ENCODE peak calls at places on chromosomes 7 and 10, in six cellular contexts. G is neural progenitor cell; B is hepatocyte; E is transverse colon; F is testis; W is CD4-positive, alpha-beta T cell. Q is an unnamed sample.

GRCh38 chr7:112431803-112432202 is 18.5 kb upstream of the IFRD1 start:
- DNase-seq in F (no peak), B (no peak), E (no peak), G (no peak), W (no peak), Q (no peak)

GRCh38 chr7:44733708-44734481 is 14.8 kb upstream of the ZMIZ2 start:
- DNase-seq in B (no peak), W (no peak), F (no peak), E (no peak), G (no peak), Q (no peak)

GRCh38 chr10:44385423-44385725 is 477 bp upstream of the CXCL12 start:
- DNase-seq in W (no peak), B (no peak), G (peak; percentile 34), F (no peak), E (no peak), Q (no peak)

GRCh38 chr7:11294965-11295364 is 321.3 kb downstream of the PHF14 start:
- DNase-seq in F (no peak), W (no peak), B (no peak), E (no peak), G (no peak), Q (no peak)

GRCh38 chr10:121886997-121887622 is 40.7 kb downstream of the ATE1 start:
- DNase-seq in E (peak; percentile 55), W (peak; percentile 35), F (peak; percentile 54), B (peak; percentile 82), G (peak; percentile 82), Q (no peak)

GRCh38 chr10:110304394-110304779 is 333 bp downstream of the SMNDC1 start:
- DNase-seq in B (peak; percentile 68), W (no peak), E (no peak), G (peak; percentile 80), F (peak; percentile 41), Q (no peak)

GRCh38 chr7:96157856-96158255 is 164.0 kb downstream of the SLC25A13 start:
- DNase-seq in E (no peak), W (no peak), B (no peak), F (no peak), G (no peak), Q (no peak)

GRCh38 chr7:19112290-19113000 is 5.0 kb downstream of the TWIST1 start:
- DNase-seq in F (no peak), G (peak; percentile 63), E (no peak), B (no peak), W (no peak), Q (peak; percentile 43)

GRCh38 chr10:65496541-65496940 is 1429.3 kb upstream of the LRRTM3 start:
- DNase-seq in B (no peak), F (no peak), G (no peak), E (no peak), W (no peak), Q (no peak)

GRCh38 chr10:114519306-114519669 is 115.0 kb upstream of the AFAP1L2 start:
- DNase-seq in G (no peak), W (no peak), B (peak; percentile 41), E (peak; percentile 90), F (no peak), Q (no peak)

GRCh38 chr7:76049295-76049694 is 1.4 kb downstream of the MDH2 start:
- DNase-seq in W (no peak), B (no peak), G (no peak), F (no peak), E (no peak), Q (no peak)
- H3K27ac ChIP-seq in W (no peak overlapping the region), B (peak overlapping the region; percentile 99), G (no peak overlapping the region), F (no peak overlapping the region), E (peak overlapping the region; percentile 92), Q (no peak overlapping the region)

GRCh38 chr10:36109399-36110023 is 467.4 kb upstream of the FZD8 start:
- DNase-seq in B (no peak), E (no peak), F (no peak), W (no peak), G (no peak), Q (no peak)

GRCh38 chr10:36114141-36114540 is 472.0 kb upstream of the FZD8 start:
- DNase-seq in W (no peak), F (no peak), G (no peak), E (no peak), B (no peak), Q (no peak)

GRCh38 chr10:36114913-36115312 is 472.8 kb upstream of the FZD8 start:
- DNase-seq in W (no peak), B (peak; percentile 53), G (no peak), F (peak; percentile 28), E (no peak), Q (no peak)

GRCh38 chr10:36111676-36112075 is 469.6 kb upstream of the FZD8 start:
- DNase-seq in G (peak; percentile 14), W (no peak), F (no peak), B (no peak), E (no peak), Q (no peak)

DNA sequence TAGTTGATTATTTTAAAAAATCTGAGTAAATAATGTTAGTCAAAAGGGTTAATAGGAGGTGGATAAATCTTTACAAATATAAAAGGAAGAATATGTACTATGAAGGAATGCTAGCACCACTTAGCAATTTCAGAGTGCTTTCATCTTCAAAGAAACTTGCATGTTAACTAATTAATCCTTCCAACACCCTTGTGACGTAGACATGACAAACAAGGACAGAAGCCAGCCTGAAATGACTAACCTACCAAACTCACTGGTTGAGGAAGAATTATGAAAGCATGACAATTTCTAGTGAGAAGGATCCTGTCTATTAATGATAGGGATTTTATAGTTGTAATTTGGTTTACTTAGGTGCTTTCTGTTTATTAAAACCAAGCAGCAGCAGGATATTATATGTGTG is 468.0 kb upstream of the FZD8 start:
- DNase-seq in G (no peak), B (no peak), F (no peak), W (no peak), E (no peak), Q (no peak)
- H3K27ac ChIP-seq in G (no peak overlapping the region), B (peak overlapping the region; percentile 49), F (no peak overlapping the region), W (no peak overlapping the region), E (no peak overlapping the region), Q (no peak overlapping the region)

GRCh38 chr10:1194161-1194560 is 138.0 kb downstream of the WDR37 start:
- DNase-seq in E (no peak), F (no peak), W (no peak), B (no peak), G (no peak), Q (no peak)

GRCh38 chr10:1197384-1197783 is 141.2 kb downstream of the WDR37 start:
- DNase-seq in B (peak; percentile 45), W (no peak), G (no peak), E (peak; percentile 8), F (no peak), Q (no peak)

GRCh38 chr10:1195828-1196227 is 139.6 kb downstream of the WDR37 start:
- DNase-seq in G (peak; percentile 41), F (no peak), B (no peak), E (no peak), W (no peak), Q (no peak)

GRCh38 chr10:1198453-1199344 is 142.5 kb downstream of the WDR37 start:
- DNase-seq in W (no peak), F (no peak), G (peak; percentile 41), B (no peak), E (peak; percentile 40), Q (no peak)

DNA sequence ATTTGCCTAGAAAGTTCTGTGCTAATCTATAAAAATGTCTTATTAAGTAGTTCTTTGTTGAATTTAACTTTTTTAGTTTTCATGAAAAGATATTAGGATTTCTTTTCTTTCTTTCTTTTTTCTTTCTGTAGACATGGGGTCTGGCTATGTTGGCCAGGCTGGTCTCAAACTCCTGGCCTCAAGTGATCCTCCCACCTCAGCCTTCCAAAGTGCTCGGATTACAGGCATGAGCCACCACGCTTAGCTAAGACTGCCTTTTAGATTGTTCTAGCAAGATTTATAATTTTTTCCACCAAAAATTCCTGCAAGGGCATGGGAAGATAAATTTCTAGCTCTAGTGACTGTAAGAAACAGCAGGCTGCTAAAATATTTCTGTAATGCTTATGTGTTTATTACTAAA is 140.5 kb downstream of the WDR37 start:
- DNase-seq in E (no peak), W (no peak), B (no peak), F (no peak), G (no peak), Q (no peak)
- H3K27ac ChIP-seq in E (no peak overlapping the region), W (no peak overlapping the region), B (peak overlapping the region; percentile 64), F (no peak overlapping the region), G (no peak overlapping the region), Q (no peak overlapping the region)

DNA sequence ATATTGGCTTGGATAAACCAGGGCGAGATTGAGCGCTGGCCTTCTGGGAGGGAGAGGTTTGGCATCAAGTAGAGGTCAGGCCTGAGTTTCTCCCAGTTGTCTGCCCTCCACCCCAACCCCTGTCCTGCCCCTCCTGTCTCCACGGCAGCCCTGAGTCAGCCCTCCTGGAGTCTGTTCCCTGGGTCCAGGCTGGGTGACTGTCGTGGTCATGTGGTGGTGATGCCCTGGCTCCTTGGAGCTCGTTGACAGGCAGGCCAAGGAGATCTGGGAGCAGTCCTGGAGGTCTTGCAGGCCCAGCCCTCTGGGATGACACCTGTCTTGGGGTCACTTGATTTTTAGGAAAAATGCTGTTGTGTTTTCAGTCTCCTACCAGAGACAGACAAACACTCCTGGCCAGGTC is 53.6 kb upstream of the PODXL start:
- DNase-seq in E (no peak), B (no peak), G (no peak), W (no peak), F (no peak), Q (no peak)
- H3K27ac ChIP-seq in E (no peak overlapping the region), B (no peak overlapping the region), G (no peak overlapping the region), W (no peak overlapping the region), F (no peak overlapping the region), Q (no peak overlapping the region)

DNA sequence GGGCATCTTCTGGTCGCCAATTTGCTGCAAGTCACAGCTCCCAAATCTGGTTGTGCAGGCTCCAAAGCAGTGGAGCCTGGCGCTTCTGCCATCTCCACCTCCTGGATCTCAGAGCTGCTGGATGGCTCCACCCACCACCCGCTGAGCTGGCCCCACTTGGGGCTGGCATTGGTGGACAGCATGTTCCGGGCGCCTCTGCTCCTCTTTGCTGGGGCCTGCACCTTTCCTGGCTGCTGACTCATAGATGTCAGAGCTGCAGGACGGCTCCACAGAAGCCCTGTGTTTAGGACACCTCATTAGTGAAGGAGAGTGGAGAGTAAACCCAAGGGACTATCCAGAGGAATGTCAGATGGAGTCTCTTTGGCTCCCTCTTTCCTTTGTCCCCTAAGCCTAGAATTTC is 27.4 kb downstream of the MAPK8 start:
- DNase-seq in W (no peak), B (no peak), F (no peak), E (no peak), G (no peak), Q (no peak)
- H3K27ac ChIP-seq in W (no peak overlapping the region), B (no peak overlapping the region), F (no peak overlapping the region), E (no peak overlapping the region), G (no peak overlapping the region), Q (no peak overlapping the region)

DNA sequence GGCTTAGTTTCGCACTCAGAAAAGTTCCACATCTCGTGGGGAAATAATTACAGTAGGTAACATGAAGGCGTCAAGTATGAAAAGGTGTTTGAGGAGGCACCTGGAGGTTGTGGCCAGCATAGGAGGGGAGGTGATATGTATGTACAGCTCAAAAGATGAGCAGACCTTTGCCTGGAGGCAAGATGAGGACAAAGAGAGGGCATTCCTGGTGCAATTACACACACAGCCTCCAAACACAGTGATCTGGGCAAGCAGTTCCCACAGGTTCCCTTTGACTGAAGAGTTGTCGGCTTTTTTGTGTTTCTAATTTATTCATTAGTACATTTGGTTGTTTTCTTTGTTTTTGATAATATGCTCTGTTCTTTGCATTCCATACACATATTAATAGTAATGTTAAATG is 46.9 kb downstream of the CDK14 start:
- DNase-seq in F (no peak), B (no peak), W (no peak), E (no peak), G (no peak), Q (no peak)
- H3K27ac ChIP-seq in F (no peak overlapping the region), B (no peak overlapping the region), W (no peak overlapping the region), E (no peak overlapping the region), G (no peak overlapping the region), Q (no peak overlapping the region)

GRCh38 chr7:149716932-149717307 is 56.5 kb downstream of the ZNF467 start:
- DNase-seq in W (no peak), F (peak; percentile 12), G (no peak), E (no peak), B (no peak), Q (no peak)
- H3K27ac ChIP-seq in W (no peak overlapping the region), F (no peak overlapping the region), G (no peak overlapping the region), E (no peak overlapping the region), B (no peak overlapping the region), Q (no peak overlapping the region)

GRCh38 chr10:84353052-84353803 is 24.8 kb downstream of the CCSER2 start:
- DNase-seq in F (no peak), W (no peak), E (no peak), B (no peak), G (no peak), Q (no peak)
- H3K27ac ChIP-seq in F (no peak overlapping the region), W (no peak overlapping the region), E (no peak overlapping the region), B (no peak overlapping the region), G (no peak overlapping the region), Q (no peak overlapping the region)

Q was measured in aorta.